ENCODE peak calls at places on chromosome 4, in five cellular contexts. One of them, this sample, is unnamed.

GRCh38 chr4:84778041-84778440 is 188.4 kb downstream of the WDFY3 start:
- DNase-seq in stomach: no peak
- DNase-seq in transverse colon: no peak
- DNase-seq in GM12878: no peak
- DNase-seq in HCT116: no peak
- DNase-seq in this sample: no peak

GRCh38 chr4:95048296-95048695 is 290.5 kb downstream of the BMPR1B start:
- DNase-seq in transverse colon: no peak
- DNase-seq in GM12878: no peak
- DNase-seq in HCT116: no peak
- DNase-seq in stomach: no peak
- DNase-seq in this sample: no peak

GRCh38 chr4:56937262-56937661 is 29.6 kb downstream of the REST start:
- DNase-seq in GM12878: no peak
- DNase-seq in stomach: no peak
- DNase-seq in transverse colon: no peak
- DNase-seq in HCT116: peak; percentile 35
- DNase-seq in this sample: no peak

GRCh38 chr4:22122062-22122461 is 173.5 kb upstream of the KCNIP4 start:
- DNase-seq in transverse colon: no peak
- DNase-seq in HCT116: no peak
- DNase-seq in stomach: no peak
- DNase-seq in GM12878: no peak
- DNase-seq in this sample: no peak

GRCh38 chr4:176052744-176053143 is 12.9 kb upstream of the WDR17 start:
- DNase-seq in stomach: no peak
- DNase-seq in transverse colon: no peak
- DNase-seq in GM12878: peak; percentile 35
- DNase-seq in HCT116: no peak
- DNase-seq in this sample: peak; percentile 22

GRCh38 chr4:151850751-151851150 is 89.9 kb upstream of the GATB start:
- DNase-seq in transverse colon: no peak
- DNase-seq in HCT116: no peak
- DNase-seq in GM12878: no peak
- DNase-seq in stomach: no peak
- DNase-seq in this sample: no peak

GRCh38 chr4:40682298-40683101 is 52.8 kb upstream of the RBM47 start:
- DNase-seq in stomach: peak; percentile 39
- DNase-seq in HCT116: no peak
- DNase-seq in transverse colon: no peak
- DNase-seq in GM12878: no peak
- DNase-seq in this sample: no peak

GRCh38 chr4:20624783-20625364 is 75.4 kb upstream of the PACRGL start:
- DNase-seq in stomach: no peak
- DNase-seq in HCT116: no peak
- DNase-seq in transverse colon: no peak
- DNase-seq in GM12878: no peak
- DNase-seq in this sample: no peak

GRCh38 chr4:90317785-90318184 is 190.6 kb downstream of the CCSER1 start:
- DNase-seq in HCT116: peak; percentile 86
- DNase-seq in GM12878: no peak
- DNase-seq in transverse colon: no peak
- DNase-seq in stomach: no peak
- DNase-seq in this sample: no peak

GRCh38 chr4:180164799-180165198 is 2078.4 kb upstream of the TENM3 start:
- DNase-seq in transverse colon: no peak
- DNase-seq in GM12878: no peak
- DNase-seq in stomach: no peak
- DNase-seq in HCT116: no peak
- DNase-seq in this sample: no peak

GRCh38 chr4:159600102-159600501 is 497.2 kb downstream of the RAPGEF2 start:
- DNase-seq in stomach: no peak
- DNase-seq in HCT116: no peak
- DNase-seq in GM12878: no peak
- DNase-seq in transverse colon: no peak
- DNase-seq in this sample: no peak

GRCh38 chr4:20323991-20324390 is 72.3 kb downstream of the SLIT2 start:
- DNase-seq in GM12878: no peak
- DNase-seq in transverse colon: no peak
- DNase-seq in stomach: no peak
- DNase-seq in HCT116: no peak
- DNase-seq in this sample: no peak

GRCh38 chr4:158428242-158428641 is 93.4 kb upstream of the RXFP1 start:
- DNase-seq in stomach: no peak
- DNase-seq in transverse colon: no peak
- DNase-seq in GM12878: no peak
- DNase-seq in HCT116: no peak
- DNase-seq in this sample: no peak

GRCh38 chr4:25786497-25787065 is 76.2 kb downstream of the SEL1L3 start:
- DNase-seq in GM12878: no peak
- DNase-seq in HCT116: no peak
- DNase-seq in transverse colon: no peak
- DNase-seq in stomach: no peak
- DNase-seq in this sample: no peak

GRCh38 chr4:154683956-154684681 is 59.7 kb upstream of the LRAT start:
- DNase-seq in transverse colon: no peak
- DNase-seq in stomach: no peak
- DNase-seq in GM12878: no peak
- DNase-seq in HCT116: no peak
- DNase-seq in this sample: no peak

GRCh38 chr4:165927366-165927765 is 54.3 kb downstream of the TLL1 start:
- DNase-seq in transverse colon: no peak
- DNase-seq in HCT116: no peak
- DNase-seq in stomach: no peak
- DNase-seq in GM12878: no peak
- DNase-seq in this sample: no peak

GRCh38 chr4:48493485-48494100 is 3.5 kb downstream of the ZAR1 start:
- DNase-seq in transverse colon: no peak
- DNase-seq in stomach: no peak
- DNase-seq in GM12878: no peak
- DNase-seq in HCT116: no peak
- DNase-seq in this sample: no peak

GRCh38 chr4:59973496-59973895 is 1226.6 kb upstream of the ADGRL3 start:
- DNase-seq in HCT116: no peak
- DNase-seq in GM12878: no peak
- DNase-seq in transverse colon: no peak
- DNase-seq in stomach: no peak
- DNase-seq in this sample: no peak

GRCh38 chr4:8724436-8725070 is 132.0 kb downstream of the CPZ start:
- DNase-seq in stomach: peak; percentile 16
- DNase-seq in transverse colon: peak; percentile 3
- DNase-seq in GM12878: no peak
- DNase-seq in HCT116: no peak
- DNase-seq in this sample: no peak

GRCh38 chr4:47913328-47913727 is 1.1 kb downstream of the NFXL1 start:
- DNase-seq in GM12878: no peak
- DNase-seq in HCT116: no peak
- DNase-seq in stomach: no peak
- DNase-seq in transverse colon: no peak
- DNase-seq in this sample: no peak

GRCh38 chr4:140351778-140352177 is 21.7 kb upstream of the SCOC start:
- DNase-seq in stomach: no peak
- DNase-seq in GM12878: no peak
- DNase-seq in HCT116: no peak
- DNase-seq in transverse colon: no peak
- DNase-seq in this sample: no peak

GRCh38 chr4:53196872-53197759 is 168.7 kb downstream of the SCFD2 start:
- DNase-seq in transverse colon: no peak
- DNase-seq in HCT116: peak; percentile 70
- DNase-seq in stomach: no peak
- DNase-seq in GM12878: peak; percentile 44
- DNase-seq in this sample: no peak

GRCh38 chr4:141047228-141047884 is 85.9 kb downstream of the RNF150 start:
- DNase-seq in transverse colon: no peak
- DNase-seq in stomach: no peak
- DNase-seq in GM12878: no peak
- DNase-seq in HCT116: no peak
- DNase-seq in this sample: no peak

GRCh38 chr4:100778431-100778830 is 260.6 kb upstream of the EMCN start:
- DNase-seq in transverse colon: no peak
- DNase-seq in GM12878: no peak
- DNase-seq in HCT116: no peak
- DNase-seq in stomach: peak; percentile 52
- DNase-seq in this sample: no peak

GRCh38 chr4:101279377-101279871 is 67.9 kb downstream of the PPP3CA start:
- DNase-seq in transverse colon: no peak
- DNase-seq in HCT116: no peak
- DNase-seq in GM12878: no peak
- DNase-seq in stomach: no peak
- DNase-seq in this sample: no peak

GRCh38 chr4:57575465-57575864 is 465.3 kb upstream of the IGFBP7 start:
- DNase-seq in transverse colon: no peak
- DNase-seq in GM12878: no peak
- DNase-seq in HCT116: no peak
- DNase-seq in stomach: no peak
- DNase-seq in this sample: no peak

GRCh38 chr4:84862064-84862463 is 104.4 kb downstream of the WDFY3 start:
- DNase-seq in transverse colon: no peak
- DNase-seq in stomach: no peak
- DNase-seq in HCT116: no peak
- DNase-seq in GM12878: no peak
- DNase-seq in this sample: no peak

GRCh38 chr4:142741995-142742394 is 104.1 kb downstream of the INPP4B start:
- DNase-seq in GM12878: no peak
- DNase-seq in HCT116: no peak
- DNase-seq in stomach: no peak
- DNase-seq in transverse colon: no peak
- DNase-seq in this sample: no peak

GRCh38 chr4:119656986-119657635 is 28.5 kb upstream of the PDE5A start:
- DNase-seq in GM12878: no peak
- DNase-seq in HCT116: peak; percentile 13
- DNase-seq in stomach: no peak
- DNase-seq in transverse colon: no peak
- DNase-seq in this sample: no peak

GRCh38 chr4:108036252-108036651 is 46.6 kb downstream of the HADH start:
- DNase-seq in stomach: no peak
- DNase-seq in transverse colon: peak; percentile 58
- DNase-seq in GM12878: no peak
- DNase-seq in HCT116: no peak
- DNase-seq in this sample: peak; percentile 46

GRCh38 chr4:52317981-52318380 is 266.9 kb downstream of the SPATA18 start:
- DNase-seq in transverse colon: no peak
- DNase-seq in GM12878: no peak
- DNase-seq in stomach: no peak
- DNase-seq in HCT116: no peak
- DNase-seq in this sample: no peak

GRCh38 chr4:96599752-96600151 is 759.9 kb downstream of the PDHA2 start:
- DNase-seq in stomach: no peak
- DNase-seq in GM12878: no peak
- DNase-seq in HCT116: no peak
- DNase-seq in transverse colon: no peak
- DNase-seq in this sample: no peak

GRCh38 chr4:134490863-134491262 is 289.3 kb upstream of the PABPC4L start:
- DNase-seq in stomach: no peak
- DNase-seq in HCT116: no peak
- DNase-seq in GM12878: no peak
- DNase-seq in transverse colon: no peak
- DNase-seq in this sample: no peak

GRCh38 chr4:163344147-163345050 is 707 bp downstream of the NPY5R start:
- DNase-seq in transverse colon: no peak
- DNase-seq in GM12878: no peak
- DNase-seq in HCT116: no peak
- DNase-seq in stomach: no peak
- DNase-seq in this sample: peak; percentile 6

GRCh38 chr4:58665649-58666048 is 1555.5 kb upstream of the IGFBP7 start:
- DNase-seq in stomach: no peak
- DNase-seq in transverse colon: no peak
- DNase-seq in HCT116: no peak
- DNase-seq in GM12878: no peak
- DNase-seq in this sample: no peak

GRCh38 chr4:124535004-124535403 is 177.5 kb downstream of the ANKRD50 start:
- DNase-seq in GM12878: no peak
- DNase-seq in HCT116: no peak
- DNase-seq in transverse colon: no peak
- DNase-seq in stomach: no peak
- DNase-seq in this sample: no peak

GRCh38 chr4:124529131-124529530 is 183.4 kb downstream of the ANKRD50 start:
- DNase-seq in HCT116: no peak
- DNase-seq in stomach: no peak
- DNase-seq in transverse colon: no peak
- DNase-seq in GM12878: no peak
- DNase-seq in this sample: no peak

GRCh38 chr4:124530464-124531077 is 182.0 kb downstream of the ANKRD50 start:
- DNase-seq in HCT116: no peak
- DNase-seq in transverse colon: no peak
- DNase-seq in GM12878: no peak
- DNase-seq in stomach: no peak
- DNase-seq in this sample: no peak

GRCh38 chr4:124537971-124538370 is 174.6 kb downstream of the ANKRD50 start:
- DNase-seq in transverse colon: no peak
- DNase-seq in HCT116: no peak
- DNase-seq in GM12878: no peak
- DNase-seq in stomach: no peak
- DNase-seq in this sample: no peak

GRCh38 chr4:124534133-124534532 is 178.4 kb downstream of the ANKRD50 start:
- DNase-seq in transverse colon: no peak
- DNase-seq in stomach: no peak
- DNase-seq in HCT116: no peak
- DNase-seq in GM12878: no peak
- DNase-seq in this sample: no peak
- TF ChIP-seq POLR2AphosphoS5 in transverse colon: no peak
- TF ChIP-seq POLR2AphosphoS5 in stomach: no peak
- TF ChIP-seq POLR2AphosphoS5 in HCT116: no peak
- TF ChIP-seq POLR2AphosphoS5 in GM12878: no peak
- TF ChIP-seq POLR2AphosphoS5 in this sample: no peak

GRCh38 chr4:73979407-73979806 is 2.4 kb downstream of the PF4 start:
- DNase-seq in HCT116: no peak
- DNase-seq in transverse colon: no peak
- DNase-seq in GM12878: no peak
- DNase-seq in stomach: no peak
- DNase-seq in this sample: no peak
- TF ChIP-seq POLR2AphosphoS5 in HCT116: no peak
- TF ChIP-seq POLR2AphosphoS5 in transverse colon: no peak
- TF ChIP-seq POLR2AphosphoS5 in GM12878: no peak
- TF ChIP-seq POLR2AphosphoS5 in stomach: no peak
- TF ChIP-seq POLR2AphosphoS5 in this sample: no peak

GRCh38 chr4:6538111-6538510 is 36.9 kb upstream of the MAN2B2 start:
- DNase-seq in GM12878: no peak
- DNase-seq in HCT116: no peak
- DNase-seq in transverse colon: no peak
- DNase-seq in stomach: no peak
- DNase-seq in this sample: no peak
- TF ChIP-seq POLR2AphosphoS5 in GM12878: no peak
- TF ChIP-seq POLR2AphosphoS5 in HCT116: no peak
- TF ChIP-seq POLR2AphosphoS5 in transverse colon: no peak
- TF ChIP-seq POLR2AphosphoS5 in stomach: no peak
- TF ChIP-seq POLR2AphosphoS5 in this sample: no peak

DNA sequence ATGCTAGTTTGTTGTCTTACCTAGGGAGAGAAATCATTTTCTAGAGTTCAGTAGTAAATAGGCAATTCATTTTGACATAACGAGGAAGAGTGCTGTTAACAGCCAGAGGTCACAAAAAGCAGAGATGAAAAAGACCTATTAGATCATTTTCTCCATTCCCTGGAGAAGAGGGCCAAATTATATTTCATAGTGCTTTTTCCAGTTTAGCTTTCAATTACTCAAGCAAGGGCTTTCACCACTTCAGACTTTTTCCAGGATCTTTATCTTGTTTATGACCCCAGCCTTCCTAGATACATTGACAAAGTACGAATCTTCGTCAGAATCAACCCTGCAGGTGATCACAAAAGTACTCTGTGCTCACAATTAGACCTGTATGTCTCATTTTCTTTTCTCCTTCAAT is 374.2 kb upstream of the GALNT7 start:
- DNase-seq in transverse colon: no peak
- DNase-seq in stomach: no peak
- DNase-seq in HCT116: no peak
- DNase-seq in GM12878: no peak
- DNase-seq in this sample: no peak
- TF ChIP-seq POLR2AphosphoS5 in transverse colon: no peak
- TF ChIP-seq POLR2AphosphoS5 in stomach: no peak
- TF ChIP-seq POLR2AphosphoS5 in HCT116: no peak
- TF ChIP-seq POLR2AphosphoS5 in GM12878: no peak
- TF ChIP-seq POLR2AphosphoS5 in this sample: no peak